ENCODE peak calls at places on chromosome 12, in five cellular contexts. One of them, this sample, is unnamed.

GRCh38 chr12:125218952-125219351 is 153.7 kb downstream of the AACS start:
- DNase-seq in stimulated activated CD4-positive, alpha-beta T cell treated with anti-CD3 and anti-CD28 coated beads, Interleukin-2, amount 100 ng/mL, for 24 hours: no peak
- DNase-seq in stimulated activated CD8-positive, alpha-beta memory T cell treated with anti-CD3 and anti-CD28 coated beads, Interleukin-4, amount 100 ng/mL, for 24 hours: no peak
- DNase-seq in endothelial cell of umbilical vein: no peak
- DNase-seq in activated naive CD4-positive, alpha-beta T cell treated with anti-CD3 and anti-CD28 coated beads, Interleukin-2, amount 50 U/mL, for 16 hours: no peak
- DNase-seq in this sample: no peak

GRCh38 chr12:82359115-82359478 is 768 bp downstream of the METTL25 start:
- DNase-seq in stimulated activated CD4-positive, alpha-beta T cell treated with anti-CD3 and anti-CD28 coated beads, Interleukin-2, amount 100 ng/mL, for 24 hours: no peak
- DNase-seq in activated naive CD4-positive, alpha-beta T cell treated with anti-CD3 and anti-CD28 coated beads, Interleukin-2, amount 50 U/mL, for 16 hours: no peak
- DNase-seq in endothelial cell of umbilical vein: no peak
- DNase-seq in stimulated activated CD8-positive, alpha-beta memory T cell treated with anti-CD3 and anti-CD28 coated beads, Interleukin-4, amount 100 ng/mL, for 24 hours: no peak
- DNase-seq in this sample: peak

GRCh38 chr12:104011265-104011664 is 38.7 kb downstream of the GLT8D2 start:
- DNase-seq in activated naive CD4-positive, alpha-beta T cell treated with anti-CD3 and anti-CD28 coated beads, Interleukin-2, amount 50 U/mL, for 16 hours: no peak
- DNase-seq in endothelial cell of umbilical vein: peak
- DNase-seq in stimulated activated CD8-positive, alpha-beta memory T cell treated with anti-CD3 and anti-CD28 coated beads, Interleukin-4, amount 100 ng/mL, for 24 hours: no peak
- DNase-seq in stimulated activated CD4-positive, alpha-beta T cell treated with anti-CD3 and anti-CD28 coated beads, Interleukin-2, amount 100 ng/mL, for 24 hours: no peak
- DNase-seq in this sample: peak

GRCh38 chr12:5442251-5443006 is 10.5 kb downstream of the NTF3 start:
- DNase-seq in stimulated activated CD8-positive, alpha-beta memory T cell treated with anti-CD3 and anti-CD28 coated beads, Interleukin-4, amount 100 ng/mL, for 24 hours: no peak
- DNase-seq in endothelial cell of umbilical vein: peak
- DNase-seq in stimulated activated CD4-positive, alpha-beta T cell treated with anti-CD3 and anti-CD28 coated beads, Interleukin-2, amount 100 ng/mL, for 24 hours: no peak
- DNase-seq in activated naive CD4-positive, alpha-beta T cell treated with anti-CD3 and anti-CD28 coated beads, Interleukin-2, amount 50 U/mL, for 16 hours: no peak
- DNase-seq in this sample: peak

GRCh38 chr12:26987634-26988424 is 26.4 kb downstream of the TM7SF3 start:
- DNase-seq in stimulated activated CD4-positive, alpha-beta T cell treated with anti-CD3 and anti-CD28 coated beads, Interleukin-2, amount 100 ng/mL, for 24 hours: no peak
- DNase-seq in stimulated activated CD8-positive, alpha-beta memory T cell treated with anti-CD3 and anti-CD28 coated beads, Interleukin-4, amount 100 ng/mL, for 24 hours: no peak
- DNase-seq in endothelial cell of umbilical vein: no peak
- DNase-seq in activated naive CD4-positive, alpha-beta T cell treated with anti-CD3 and anti-CD28 coated beads, Interleukin-2, amount 50 U/mL, for 16 hours: no peak
- DNase-seq in this sample: no peak

GRCh38 chr12:108980831-108981618 is 39.8 kb downstream of the SVOP start:
- DNase-seq in endothelial cell of umbilical vein: no peak
- DNase-seq in activated naive CD4-positive, alpha-beta T cell treated with anti-CD3 and anti-CD28 coated beads, Interleukin-2, amount 50 U/mL, for 16 hours: no peak
- DNase-seq in stimulated activated CD8-positive, alpha-beta memory T cell treated with anti-CD3 and anti-CD28 coated beads, Interleukin-4, amount 100 ng/mL, for 24 hours: no peak
- DNase-seq in stimulated activated CD4-positive, alpha-beta T cell treated with anti-CD3 and anti-CD28 coated beads, Interleukin-2, amount 100 ng/mL, for 24 hours: no peak
- DNase-seq in this sample: no peak

GRCh38 chr12:68809190-68810026 is 1.4 kb downstream of the MDM2 start:
- DNase-seq in stimulated activated CD8-positive, alpha-beta memory T cell treated with anti-CD3 and anti-CD28 coated beads, Interleukin-4, amount 100 ng/mL, for 24 hours: no peak
- DNase-seq in endothelial cell of umbilical vein: no peak
- DNase-seq in stimulated activated CD4-positive, alpha-beta T cell treated with anti-CD3 and anti-CD28 coated beads, Interleukin-2, amount 100 ng/mL, for 24 hours: no peak
- DNase-seq in activated naive CD4-positive, alpha-beta T cell treated with anti-CD3 and anti-CD28 coated beads, Interleukin-2, amount 50 U/mL, for 16 hours: no peak
- DNase-seq in this sample: no peak

GRCh38 chr12:104764225-104765073 is 193.6 kb downstream of the SLC41A2 start:
- DNase-seq in activated naive CD4-positive, alpha-beta T cell treated with anti-CD3 and anti-CD28 coated beads, Interleukin-2, amount 50 U/mL, for 16 hours: no peak
- DNase-seq in stimulated activated CD4-positive, alpha-beta T cell treated with anti-CD3 and anti-CD28 coated beads, Interleukin-2, amount 100 ng/mL, for 24 hours: no peak
- DNase-seq in endothelial cell of umbilical vein: no peak
- DNase-seq in stimulated activated CD8-positive, alpha-beta memory T cell treated with anti-CD3 and anti-CD28 coated beads, Interleukin-4, amount 100 ng/mL, for 24 hours: no peak
- DNase-seq in this sample: no peak

GRCh38 chr12:55818140-55818728 is 393 bp downstream of the ORMDL2 start:
- DNase-seq in activated naive CD4-positive, alpha-beta T cell treated with anti-CD3 and anti-CD28 coated beads, Interleukin-2, amount 50 U/mL, for 16 hours: no peak
- DNase-seq in stimulated activated CD8-positive, alpha-beta memory T cell treated with anti-CD3 and anti-CD28 coated beads, Interleukin-4, amount 100 ng/mL, for 24 hours: no peak
- DNase-seq in endothelial cell of umbilical vein: no peak
- DNase-seq in stimulated activated CD4-positive, alpha-beta T cell treated with anti-CD3 and anti-CD28 coated beads, Interleukin-2, amount 100 ng/mL, for 24 hours: no peak
- DNase-seq in this sample: peak

GRCh38 chr12:62983594-62983993 is 48.6 kb upstream of the PPM1H start:
- DNase-seq in endothelial cell of umbilical vein: no peak
- DNase-seq in activated naive CD4-positive, alpha-beta T cell treated with anti-CD3 and anti-CD28 coated beads, Interleukin-2, amount 50 U/mL, for 16 hours: no peak
- DNase-seq in stimulated activated CD8-positive, alpha-beta memory T cell treated with anti-CD3 and anti-CD28 coated beads, Interleukin-4, amount 100 ng/mL, for 24 hours: no peak
- DNase-seq in stimulated activated CD4-positive, alpha-beta T cell treated with anti-CD3 and anti-CD28 coated beads, Interleukin-2, amount 100 ng/mL, for 24 hours: no peak
- DNase-seq in this sample: peak

GRCh38 chr12:89528434-89528833 is 2.6 kb upstream of the POC1B start:
- DNase-seq in activated naive CD4-positive, alpha-beta T cell treated with anti-CD3 and anti-CD28 coated beads, Interleukin-2, amount 50 U/mL, for 16 hours: no peak
- DNase-seq in stimulated activated CD4-positive, alpha-beta T cell treated with anti-CD3 and anti-CD28 coated beads, Interleukin-2, amount 100 ng/mL, for 24 hours: no peak
- DNase-seq in endothelial cell of umbilical vein: no peak
- DNase-seq in stimulated activated CD8-positive, alpha-beta memory T cell treated with anti-CD3 and anti-CD28 coated beads, Interleukin-4, amount 100 ng/mL, for 24 hours: no peak
- DNase-seq in this sample: no peak

GRCh38 chr12:52645120-52645761 is 6.8 kb downstream of the KRT2 start:
- DNase-seq in endothelial cell of umbilical vein: no peak
- DNase-seq in stimulated activated CD8-positive, alpha-beta memory T cell treated with anti-CD3 and anti-CD28 coated beads, Interleukin-4, amount 100 ng/mL, for 24 hours: peak
- DNase-seq in activated naive CD4-positive, alpha-beta T cell treated with anti-CD3 and anti-CD28 coated beads, Interleukin-2, amount 50 U/mL, for 16 hours: no peak
- DNase-seq in stimulated activated CD4-positive, alpha-beta T cell treated with anti-CD3 and anti-CD28 coated beads, Interleukin-2, amount 100 ng/mL, for 24 hours: no peak
- DNase-seq in this sample: no peak

This sample was measured in dermis microvascular lymphatic vessel endothelial cell.